ENCODE peak calls at places on chromosomes 16 and 17, in five cellular contexts. S, K, H, J and G are unnamed samples.

GRCh38 chr17:38333635-38334295 is 10.0 kb downstream of the GPR179 start:
- DNase-seq in S (peak; percentile 59), K (peak; percentile 61), H (peak; percentile 46), J (no peak), G (no peak)

GRCh38 chr16:22948058-22948602 is 134.2 kb downstream of the HS3ST2 start:
- DNase-seq in S (no peak), K (no peak), H (no peak), J (no peak), G (no peak)

GRCh38 chr17:78313735-78314648 is 45.9 kb downstream of the SOCS3 start:
- DNase-seq in S (peak; percentile 98), K (peak; percentile 78), H (peak; percentile 93), J (peak; percentile 72), G (peak; percentile 80)

GRCh38 chr16:48330133-48330846 is 54.9 kb downstream of the SIAH1 start:
- DNase-seq in S (no peak), K (no peak), H (no peak), J (no peak), G (no peak)

GRCh38 chr17:68613739-68614298 is 12.7 kb upstream of the FAM20A start:
- DNase-seq in S (peak; percentile 21), K (no peak), H (peak; percentile 70), J (peak; percentile 71), G (no peak)

GRCh38 chr16:1989826-1990335 is at the start of gene SYNGR3:
- DNase-seq in S (no peak), K (no peak), H (no peak), J (no peak), G (no peak)

GRCh38 chr16:56558024-56558747 is 6.7 kb upstream of the MT4 start:
- DNase-seq in S (peak; percentile 22), K (peak; percentile 53), H (no peak), J (no peak), G (no peak)

GRCh38 chr17:76714822-76715461 is 4.2 kb upstream of the MXRA7 start:
- DNase-seq in S (no peak), K (peak; percentile 78), H (peak; percentile 83), J (peak; percentile 79), G (peak; percentile 72)

GRCh38 chr16:10754941-10755340 is 11.3 kb downstream of the NUBP1 start:
- DNase-seq in S (no peak), K (no peak), H (no peak), J (no peak), G (no peak)

GRCh38 chr16:19410435-19411153 is 7.1 kb upstream of the TMC5 start:
- DNase-seq in S (peak; percentile 62), K (peak; percentile 52), H (peak; percentile 62), J (no peak), G (no peak)

GRCh38 chr17:35361027-35361426 is 12.4 kb downstream of the SLFN11 start:
- DNase-seq in S (no peak), K (no peak), H (no peak), J (no peak), G (no peak)

GRCh38 chr16:85124636-85125346 is 12.5 kb upstream of the CIBAR2 start:
- DNase-seq in S (no peak), K (no peak), H (no peak), J (no peak), G (no peak)

GRCh38 chr17:4420692-4421131 is 13.0 kb upstream of the SPNS3 start:
- DNase-seq in S (peak; percentile 90), K (no peak), H (peak; percentile 68), J (peak; percentile 70), G (no peak)

GRCh38 chr17:6793748-6794493 is 17.9 kb downstream of the FBXO39 start:
- DNase-seq in S (no peak), K (no peak), H (no peak), J (no peak), G (no peak)

GRCh38 chr17:52145496-52145895 is 13.0 kb downstream of the CA10 start:
- DNase-seq in S (no peak), K (no peak), H (no peak), J (no peak), G (no peak)

GRCh38 chr16:14325921-14326401 is 254.8 kb downstream of the MRTFB start:
- DNase-seq in S (no peak), K (no peak), H (no peak), J (peak; percentile 30), G (no peak)

GRCh38 chr16:50519001-50519400 is 29.2 kb upstream of the NKD1 start:
- DNase-seq in S (no peak), K (no peak), H (no peak), J (no peak), G (no peak)

GRCh38 chr17:73644145-73645049 is at the start of gene SDK2:
- DNase-seq in S (peak; percentile 69), K (peak; percentile 50), H (peak; percentile 33), J (no peak), G (no peak)

GRCh38 chr17:73643846-73644144 is 450 bp downstream of the SDK2 start:
- DNase-seq in S (no peak), K (no peak), H (no peak), J (no peak), G (no peak)

GRCh38 chr17:73643012-73643845 is 1.0 kb downstream of the SDK2 start:
- DNase-seq in S (peak; percentile 90), K (peak; percentile 50), H (peak; percentile 47), J (no peak), G (peak; percentile 23)

GRCh38 chr17:73646409-73647305 is 2.4 kb upstream of the SDK2 start:
- DNase-seq in S (peak; percentile 54), K (no peak), H (no peak), J (no peak), G (no peak)

GRCh38 chr17:73645050-73645871 is 1.0 kb upstream of the SDK2 start:
- DNase-seq in S (peak; percentile 40), K (peak; percentile 67), H (no peak), J (peak; percentile 31), G (peak; percentile 60)
- TF ChIP-seq CTCF in S (peak; percentile 41), K (no peak), H (no peak), J (peak; percentile 20), G (peak; percentile 20)

GRCh38 chr17:29154516-29155234 is 25.5 kb downstream of the MYO18A start:
- DNase-seq in S (no peak), K (peak; percentile 54), H (peak; percentile 38), J (no peak), G (peak; percentile 56)

GRCh38 chr17:29148790-29149430 is 31.3 kb downstream of the MYO18A start:
- DNase-seq in S (peak; percentile 92), K (peak; percentile 98), H (peak; percentile 96), J (peak; percentile 93), G (peak; percentile 95)

GRCh38 chr17:29149431-29150064 is 30.6 kb downstream of the MYO18A start:
- DNase-seq in S (no peak), K (peak; percentile 69), H (peak; percentile 48), J (no peak), G (no peak)

GRCh38 chr17:29150191-29150590 is 30.0 kb downstream of the MYO18A start:
- DNase-seq in S (no peak), K (peak; percentile 59), H (no peak), J (no peak), G (no peak)

GRCh38 chr17:29151567-29151966 is 28.6 kb downstream of the MYO18A start:
- DNase-seq in S (peak; percentile 62), K (peak; percentile 8), H (no peak), J (no peak), G (no peak)
- H3K27ac ChIP-seq in S (peak overlapping the region; percentile 42), K (no peak overlapping the region), H (no peak overlapping the region), J (no peak overlapping the region), G (no peak overlapping the region)

DNA sequence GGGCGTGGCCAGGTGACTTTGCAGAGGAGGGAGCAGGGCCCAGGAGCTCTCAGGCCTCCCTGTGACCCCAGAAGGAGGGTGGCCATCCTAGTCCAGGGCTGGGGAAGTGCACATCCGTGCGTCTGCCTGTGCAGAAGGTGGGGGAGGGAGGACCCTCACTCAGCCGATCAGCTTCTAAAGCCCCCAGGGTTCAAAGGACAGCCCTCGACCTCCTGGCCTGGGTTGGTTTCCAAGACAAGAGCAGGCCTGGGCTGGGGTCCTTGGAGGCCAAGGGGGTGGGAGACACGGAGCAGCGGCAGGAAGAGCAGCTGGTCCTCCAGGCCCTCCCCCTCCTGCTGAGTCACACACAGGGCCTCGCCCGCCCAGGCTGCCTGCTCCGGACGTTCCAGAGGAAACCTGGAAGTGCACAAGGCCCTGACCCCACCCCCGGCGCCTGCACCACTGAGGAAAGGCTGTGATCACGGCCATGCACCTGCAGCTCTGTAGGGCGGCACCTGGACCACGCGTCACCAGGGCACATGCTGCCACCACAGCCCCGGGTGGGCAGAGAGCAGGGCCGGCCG is 67.1 kb upstream of the ZNF469 start:
- DNase-seq in S (peak; percentile 78), K (peak; percentile 57), H (no peak), J (peak; percentile 31), G (peak; percentile 42)
- H3K4me1 ChIP-seq in S (peaks cover 16% of the 10 kb centered on the region), K (no peaks in the 10 kb centered on the region), H (no peaks in the 10 kb centered on the region), J (peaks cover 4% of the 10 kb centered on the region), G (peaks cover 25% of the 10 kb centered on the region)

GRCh38 chr17:43873091-43873490 is 26.1 kb downstream of the CD300LG start:
- DNase-seq in S (no peak), K (no peak), H (peak; percentile 27), J (no peak), G (no peak)
- TF ChIP-seq CTCF in S (no peak), K (no peak), H (no peak), J (no peak), G (no peak)

DNA sequence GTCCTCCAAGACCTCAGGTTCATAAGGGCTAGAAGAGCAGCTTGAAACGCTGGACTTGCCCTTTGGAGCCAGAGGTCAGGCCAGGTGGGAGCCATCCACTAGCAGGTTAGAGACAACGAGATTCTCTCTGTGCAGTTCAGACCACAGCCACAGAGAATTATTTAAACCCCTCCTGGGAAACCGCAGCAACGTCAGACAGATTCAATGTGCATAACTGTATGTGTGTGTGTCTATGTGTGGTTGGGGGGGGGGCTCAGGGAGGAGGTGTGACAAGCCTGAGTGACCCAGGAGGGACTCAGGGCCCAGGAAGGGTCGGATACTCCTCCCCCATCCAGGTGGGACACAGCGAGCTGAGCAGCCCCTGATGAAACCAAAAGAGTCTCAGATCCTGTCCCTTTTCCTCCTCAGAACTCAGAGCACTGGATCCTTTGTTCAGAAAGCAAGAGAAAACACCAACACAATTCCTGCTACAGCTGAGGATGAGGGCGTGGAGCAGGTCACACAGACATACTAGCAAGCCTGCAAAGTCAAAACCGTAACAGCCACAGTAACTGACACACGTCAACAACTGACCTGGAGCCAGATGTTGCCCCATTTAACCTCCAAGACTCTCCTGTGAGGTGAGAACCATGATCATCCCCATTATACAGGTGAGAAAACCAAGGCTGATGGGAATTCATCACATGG is 66.8 kb downstream of the XYLT1 start:
- DNase-seq in S (no peak), K (no peak), H (no peak), J (no peak), G (no peak)
- H3K27ac ChIP-seq in S (no peak overlapping the region), K (no peak overlapping the region), H (no peak overlapping the region), J (no peak overlapping the region), G (no peak overlapping the region)

DNA sequence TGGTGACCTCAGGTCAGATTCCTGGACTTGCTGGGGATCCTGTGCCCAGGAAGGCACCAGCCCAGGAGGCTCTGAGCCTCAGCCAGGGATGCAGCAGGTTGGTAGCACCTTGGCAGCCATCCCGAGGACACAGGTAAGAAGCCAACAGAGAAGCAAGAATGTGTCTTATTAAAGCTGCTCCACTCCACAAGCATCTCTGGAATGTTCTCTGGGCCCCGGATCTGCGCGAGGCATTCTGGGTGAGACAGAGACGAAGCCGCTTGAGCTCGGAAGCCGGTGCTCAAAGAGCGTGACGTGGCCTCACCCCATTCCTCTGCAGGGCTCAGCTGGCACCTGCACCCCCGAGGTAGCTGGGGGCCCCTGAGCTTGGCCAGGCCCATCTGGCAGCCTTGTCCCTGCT is 3.0 kb upstream of the TEX19 start:
- DNase-seq in S (no peak), K (no peak), H (no peak), J (no peak), G (no peak)
- H3K4me1 ChIP-seq in S (peaks cover 18% of the 10 kb centered on the region), K (no peaks in the 10 kb centered on the region), H (peaks cover 4% of the 10 kb centered on the region), J (no peaks in the 10 kb centered on the region), G (no peaks in the 10 kb centered on the region)